ENCODE peak calls at places on chromosomes 12 and 14, in five cellular contexts. A is GOT3; I is stimulated activated CD8-positive, alpha-beta memory T cell treated with anti-CD3 and anti-CD28 coated beads, Interleukin-7, amount 100 ng/mL, for 48 hours; G is NCI-H1105; P is GM23248. X is an unnamed sample.

GRCh38 chr14:69713127-69713800 is 53.7 kb upstream of the SRSF5 start:
- DNase-seq in A (no peak), I (no peak), P (no peak), G (peak), X (peak)

GRCh38 chr12:60333461-60333860 is 737.6 kb downstream of the SLC16A7 start:
- DNase-seq in A (no peak), G (no peak), P (no peak), I (no peak), X (no peak)

GRCh38 chr14:91170504-91171121 is 56.7 kb downstream of the DGLUCY start:
- DNase-seq in I (no peak), P (no peak), A (no peak), G (no peak), X (no peak)

GRCh38 chr12:71014180-71014785 is 93.7 kb upstream of the PTPRR start:
- DNase-seq in A (no peak), G (peak), I (no peak), P (peak), X (peak)

GRCh38 chr14:102050625-102051024 is 36.2 kb downstream of the HSP90AA1 start:
- DNase-seq in A (no peak), P (peak), G (no peak), I (no peak), X (no peak)

GRCh38 chr12:15522574-15523187 is 200.4 kb downstream of the PTPRO start:
- DNase-seq in G (peak), I (no peak), A (no peak), P (peak), X (peak)

GRCh38 chr14:105060751-105061427 is 4.3 kb downstream of the GPR132 start:
- DNase-seq in P (no peak), A (no peak), I (no peak), G (no peak), X (no peak)

GRCh38 chr14:31921741-31922140 is 155.4 kb upstream of the ARHGAP5 start:
- DNase-seq in P (no peak), G (no peak), I (no peak), A (no peak), X (no peak)

GRCh38 chr12:132313182-132313581 is 16.2 kb downstream of the GALNT9 start:
- DNase-seq in G (no peak), I (no peak), A (no peak), P (no peak), X (no peak)

GRCh38 chr12:106137456-106138278 is 1.1 kb downstream of the NUAK1 start:
- DNase-seq in I (no peak), P (peak), A (no peak), G (no peak), X (no peak)

GRCh38 chr14:74290415-74290814 is 12.3 kb downstream of the ABCD4 start:
- DNase-seq in I (no peak), G (no peak), P (peak), A (no peak), X (no peak)

GRCh38 chr14:52267501-52268190 is at the start of gene PTGDR:
- DNase-seq in G (no peak), I (no peak), P (peak), A (no peak), X (no peak)

GRCh38 chr12:49543221-49543913 is 4.5 kb downstream of the KCNH3 start:
- DNase-seq in I (no peak), A (no peak), G (no peak), P (no peak), X (no peak)

GRCh38 chr14:24366664-24367505 is 1.1 kb upstream of the NFATC4 start:
- DNase-seq in A (peak), P (peak), G (peak), I (peak), X (peak)

GRCh38 chr12:51417826-51418225 is 6.8 kb upstream of the SLC4A8 start:
- DNase-seq in A (no peak), P (no peak), I (no peak), G (no peak), X (no peak)